ENCODE peak calls at places on chromosome 4, in ten cellular contexts. S is endothelial cell of umbilical vein, E is SK-N-SH, C is GM23338, Q is breast epithelium, G is HCT116, P is sigmoid colon, U is suprapubic skin, Y is spleen, D is transverse colon. X is an unnamed sample.

GRCh38 chr4:163590609-163591264 is 96.2 kb downstream of the TMA16 start:
- DNase-seq in C (no peak), Q (no peak), Y (no peak), U (no peak), E (no peak), P (no peak), S (no peak), G (no peak), D (no peak), X (no peak)

GRCh38 chr4:139641218-139641617 is 24.4 kb upstream of the MGST2 start:
- DNase-seq in Q (no peak), C (peak; percentile 16), E (no peak), P (no peak), G (no peak), U (no peak), S (no peak), D (no peak), Y (no peak), X (no peak)

GRCh38 chr4:7769936-7770674 is 169.6 kb downstream of the AFAP1 start:
- DNase-seq in S (peak; percentile 14), U (no peak), P (peak; percentile 65), D (no peak), C (peak; percentile 61), Y (peak; percentile 62), E (peak; percentile 73), Q (peak; percentile 50), G (no peak), X (no peak)

GRCh38 chr4:153045111-153045982 is 109.2 kb downstream of the FHDC1 start:
- DNase-seq in C (no peak), G (no peak), S (no peak), Y (no peak), E (no peak), P (no peak), U (no peak), Q (no peak), D (no peak), X (no peak)

GRCh38 chr4:73870778-73871177 is 1.6 kb downstream of the CXCL1 start:
- DNase-seq in Q (no peak), G (no peak), C (no peak), P (no peak), Y (no peak), S (peak; percentile 22), U (no peak), E (no peak), D (no peak), X (no peak)

GRCh38 chr4:2341261-2341841 is 77.1 kb downstream of the ZFYVE28 start:
- DNase-seq in P (peak; percentile 57), Q (peak; percentile 51), U (peak; percentile 76), E (no peak), G (no peak), C (no peak), S (no peak), D (no peak), Y (peak; percentile 69), X (peak; percentile 24)

GRCh38 chr4:156959298-156959702 is 12.3 kb downstream of the PDGFC start:
- DNase-seq in Y (no peak), D (no peak), Q (no peak), U (no peak), P (no peak), E (no peak), G (no peak), S (no peak), C (no peak), X (no peak)

GRCh38 chr4:105624530-105624929 is 72.1 kb downstream of the ARHGEF38 start:
- DNase-seq in G (no peak), E (no peak), S (no peak), C (no peak), Q (no peak), P (no peak), D (no peak), Y (no peak), U (no peak), X (peak; percentile 80)

GRCh38 chr4:112813790-112814189 is 176.8 kb downstream of the LARP7 start:
- DNase-seq in Q (no peak), P (no peak), U (no peak), C (no peak), S (no peak), G (no peak), Y (no peak), E (no peak), D (no peak), X (no peak)

GRCh38 chr4:15413010-15413622 is 14.7 kb upstream of the C1QTNF7 start:
- DNase-seq in E (no peak), P (no peak), U (no peak), Q (no peak), D (no peak), C (no peak), Y (no peak), G (no peak), S (no peak), X (no peak)

GRCh38 chr4:42965326-42965725 is 72.8 kb downstream of the GRXCR1 start:
- DNase-seq in S (no peak), D (no peak), U (no peak), G (no peak), E (peak; percentile 12), C (peak; percentile 7), Q (no peak), Y (no peak), P (no peak), X (no peak)

GRCh38 chr4:108849611-108850406 is 87.0 kb upstream of the ETNPPL start:
- DNase-seq in S (no peak), P (no peak), E (no peak), Q (no peak), C (peak; percentile 44), D (no peak), Y (no peak), G (no peak), U (no peak), X (no peak)

GRCh38 chr4:158176108-158176507 is 3.3 kb upstream of the GASK1B start:
- DNase-seq in G (peak; percentile 56), Q (peak; percentile 64), D (peak; percentile 25), Y (no peak), S (peak; percentile 33), E (no peak), P (no peak), C (no peak), U (no peak), X (peak; percentile 71)
- H3K4me1 ChIP-seq in G (peaks cover 13% of the 10 kb centered on the region), Q (no peaks in the 10 kb centered on the region), D (peaks cover 14% of the 10 kb centered on the region), Y (peaks cover 18% of the 10 kb centered on the region), S (peaks cover 37% of the 10 kb centered on the region), E (peaks cover 2% of the 10 kb centered on the region), P (peaks cover 40% of the 10 kb centered on the region), C (no peaks in the 10 kb centered on the region), U (peaks cover 23% of the 10 kb centered on the region), X (peaks cover 5% of the 10 kb centered on the region)

GRCh38 chr4:40202474-40202873 is 5.6 kb downstream of the RHOH start:
- DNase-seq in Y (no peak), C (no peak), P (no peak), U (no peak), Q (no peak), G (no peak), E (no peak), D (no peak), S (no peak), X (no peak)

GRCh38 chr4:40206421-40206820 is 9.6 kb downstream of the RHOH start:
- DNase-seq in Y (no peak), Q (no peak), S (peak; percentile 10), D (no peak), E (no peak), U (no peak), C (no peak), P (no peak), G (no peak), X (no peak)

GRCh38 chr4:40204507-40205258 is 7.9 kb downstream of the RHOH start:
- DNase-seq in D (no peak), U (no peak), Y (no peak), S (no peak), G (no peak), Q (no peak), E (no peak), C (no peak), P (no peak), X (no peak)

GRCh38 chr4:40201898-40202297 is 5.1 kb downstream of the RHOH start:
- DNase-seq in S (no peak), Q (no peak), U (no peak), E (no peak), Y (no peak), D (no peak), G (no peak), P (no peak), C (no peak), X (no peak)

DNA sequence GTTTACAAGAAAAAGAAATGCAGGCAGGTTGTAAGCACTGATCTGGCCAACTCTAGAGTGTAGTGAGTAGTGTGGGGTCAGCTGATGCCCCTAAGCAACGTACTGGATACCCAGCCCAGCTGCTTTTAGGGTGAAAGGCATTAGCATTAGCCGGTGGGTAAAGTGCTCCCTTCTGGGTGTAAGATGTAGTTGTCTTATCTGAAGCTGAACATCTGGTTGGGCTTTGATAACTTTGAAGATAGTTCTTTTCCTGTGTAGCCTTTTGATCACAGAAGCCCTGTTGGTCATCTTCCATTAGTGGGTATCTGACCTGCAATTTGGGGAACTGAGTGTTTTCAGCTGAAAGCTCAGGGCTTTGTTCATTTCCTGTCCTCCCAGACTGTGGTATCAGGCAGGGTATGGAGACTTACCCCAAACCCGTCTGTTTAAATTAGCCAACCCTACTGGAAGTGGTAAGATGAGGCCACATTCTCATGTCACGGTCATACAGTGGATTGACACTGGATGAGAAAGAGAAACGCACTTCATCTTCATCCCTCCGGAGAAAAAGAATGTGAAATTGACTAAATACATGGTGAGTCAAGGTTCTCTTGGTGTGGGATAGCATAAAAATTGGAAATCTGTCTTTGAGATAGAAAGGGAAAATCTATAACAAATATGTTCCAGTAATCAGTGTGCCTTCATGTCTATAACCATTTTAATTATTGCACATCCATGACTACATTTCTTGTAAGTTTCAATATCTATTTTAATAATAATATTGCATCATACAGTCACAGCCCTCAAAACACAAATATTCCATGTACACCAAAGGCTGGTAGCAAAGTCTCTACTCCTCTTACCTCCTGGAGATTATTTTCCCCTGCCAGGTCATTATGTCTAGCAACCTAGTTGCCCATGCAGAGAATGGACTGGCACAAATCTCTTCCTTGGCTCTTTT is 8.7 kb downstream of the RHOH start:
- DNase-seq in C (no peak), Y (no peak), E (no peak), G (no peak), D (peak; percentile 38), Q (no peak), U (no peak), P (no peak), S (no peak), X (no peak)
- H3K4me3 ChIP-seq in C (no peak overlapping the region), Y (peak overlapping the region; percentile 79), E (no peak overlapping the region), G (no peak overlapping the region), D (no peak overlapping the region), Q (no peak overlapping the region), U (no peak overlapping the region), P (no peak overlapping the region), S (no peak overlapping the region), X (no peak overlapping the region)

DNA sequence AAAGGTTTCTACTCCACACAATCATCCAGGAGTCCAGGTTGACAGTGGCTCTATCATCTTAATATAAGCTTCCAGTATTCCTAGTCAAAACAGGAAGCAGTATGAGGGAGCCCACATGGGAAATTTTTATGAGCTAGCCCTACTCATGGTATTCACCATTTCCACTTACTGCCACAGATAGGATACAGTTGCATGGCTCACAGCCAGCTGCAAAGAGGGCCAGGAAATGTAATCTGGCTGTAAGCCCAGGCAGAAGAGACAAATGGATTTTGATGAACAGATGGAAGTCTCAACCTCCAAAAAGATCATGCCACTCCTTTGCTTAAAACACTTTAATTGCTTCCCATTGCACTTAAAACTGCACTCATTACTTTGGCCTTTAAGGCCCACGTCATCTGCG is 150.6 kb downstream of the ADAMTS3 start:
- DNase-seq in U (no peak), D (no peak), P (no peak), Q (no peak), C (no peak), S (peak; percentile 89), E (peak; percentile 58), G (no peak), Y (no peak), X (no peak)
- TF ChIP-seq POLR2AphosphoS5 in U (no peak), D (no peak), P (no peak), Q (no peak), C (no peak), S (peak; percentile 45), E (peak; percentile 84), G (no peak), Y (no peak), X (no peak)

GRCh38 chr4:185339941-185340340 is 55.8 kb downstream of the LRP2BP start:
- DNase-seq in G (no peak), Q (no peak), D (no peak), Y (no peak), S (no peak), P (no peak), U (no peak), E (no peak), C (no peak), X (no peak)
- H3K4me1 ChIP-seq in G (no peaks in the 10 kb centered on the region), Q (no peaks in the 10 kb centered on the region), D (no peaks in the 10 kb centered on the region), Y (peaks cover 19% of the 10 kb centered on the region), S (peaks cover 14% of the 10 kb centered on the region), P (peaks cover 14% of the 10 kb centered on the region), U (no peaks in the 10 kb centered on the region), E (peaks cover 10% of the 10 kb centered on the region), C (no peaks in the 10 kb centered on the region), X (no peaks in the 10 kb centered on the region)